ENCODE peak calls at places on chromosomes 1 and 21, in four cellular contexts. One of them, this sample, is unnamed. For H3K4me1 and H3K27me3, the result is how much of the 10 kb centered on the place peaks cover.

GRCh38 chr1:23483327-23484252 is at the start of gene ASAP3:
- DNase-seq in tibial nerve: peak
- DNase-seq in CD8-positive, alpha-beta memory T cell: peak
- DNase-seq in CD4-positive, alpha-beta memory T cell: peak
- DNase-seq in this sample: peak

GRCh38 chr1:185441608-185442007 is 124.6 kb upstream of the IVNS1ABP start:
- DNase-seq in tibial nerve: no peak
- DNase-seq in CD8-positive, alpha-beta memory T cell: no peak
- DNase-seq in CD4-positive, alpha-beta memory T cell: no peak
- DNase-seq in this sample: peak

GRCh38 chr1:53135735-53136114 is 6.7 kb downstream of the SLC1A7 start:
- DNase-seq in tibial nerve: peak
- DNase-seq in CD8-positive, alpha-beta memory T cell: no peak
- DNase-seq in CD4-positive, alpha-beta memory T cell: no peak
- DNase-seq in this sample: no peak

GRCh38 chr1:183655562-183656075 is 2.5 kb upstream of the APOBEC4 start:
- DNase-seq in tibial nerve: peak
- DNase-seq in CD8-positive, alpha-beta memory T cell: peak
- DNase-seq in CD4-positive, alpha-beta memory T cell: peak
- DNase-seq in this sample: peak

GRCh38 chr1:1232801-1233566 is 947 bp downstream of the B3GALT6 start:
- DNase-seq in tibial nerve: no peak
- DNase-seq in CD8-positive, alpha-beta memory T cell: no peak
- DNase-seq in CD4-positive, alpha-beta memory T cell: no peak
- DNase-seq in this sample: no peak

GRCh38 chr1:203368624-203369451 is 17.9 kb upstream of the FMOD start:
- DNase-seq in tibial nerve: peak
- DNase-seq in CD8-positive, alpha-beta memory T cell: no peak
- DNase-seq in CD4-positive, alpha-beta memory T cell: no peak
- DNase-seq in this sample: no peak

GRCh38 chr1:214422137-214422671 is 129.2 kb downstream of the PTPN14 start:
- DNase-seq in tibial nerve: no peak
- DNase-seq in CD8-positive, alpha-beta memory T cell: no peak
- DNase-seq in CD4-positive, alpha-beta memory T cell: no peak
- DNase-seq in this sample: no peak

GRCh38 chr1:194447635-194448034 is 1261.2 kb upstream of the B3GALT2 start:
- DNase-seq in tibial nerve: no peak
- DNase-seq in CD8-positive, alpha-beta memory T cell: no peak
- DNase-seq in CD4-positive, alpha-beta memory T cell: no peak
- DNase-seq in this sample: no peak

GRCh38 chr1:117118101-117118500 is 3.4 kb downstream of the TRIM45 start:
- DNase-seq in tibial nerve: no peak
- DNase-seq in CD8-positive, alpha-beta memory T cell: no peak
- DNase-seq in CD4-positive, alpha-beta memory T cell: no peak
- DNase-seq in this sample: no peak

GRCh38 chr1:176893625-176894352 is 270.7 kb downstream of the ASTN1 start:
- DNase-seq in tibial nerve: no peak
- DNase-seq in CD8-positive, alpha-beta memory T cell: no peak
- DNase-seq in CD4-positive, alpha-beta memory T cell: no peak
- DNase-seq in this sample: no peak

GRCh38 chr1:228957535-228957934 is 222.3 kb downstream of the RHOU start:
- DNase-seq in tibial nerve: no peak
- DNase-seq in CD8-positive, alpha-beta memory T cell: no peak
- DNase-seq in CD4-positive, alpha-beta memory T cell: no peak
- DNase-seq in this sample: no peak

GRCh38 chr1:6026095-6026809 is 19.4 kb upstream of the KCNAB2 start:
- DNase-seq in tibial nerve: peak
- DNase-seq in CD8-positive, alpha-beta memory T cell: peak
- DNase-seq in CD4-positive, alpha-beta memory T cell: peak
- DNase-seq in this sample: no peak

GRCh38 chr1:9280015-9280860 is 12.5 kb upstream of the SPSB1 start:
- DNase-seq in tibial nerve: no peak
- DNase-seq in CD8-positive, alpha-beta memory T cell: no peak
- DNase-seq in CD4-positive, alpha-beta memory T cell: no peak
- DNase-seq in this sample: no peak

GRCh38 chr1:159008744-159009188 is 941 bp upstream of the IFI16 start:
- DNase-seq in tibial nerve: no peak
- DNase-seq in CD8-positive, alpha-beta memory T cell: peak
- DNase-seq in CD4-positive, alpha-beta memory T cell: peak
- DNase-seq in this sample: no peak

GRCh38 chr1:167101754-167102153 is 7.9 kb downstream of the STYXL2 start:
- DNase-seq in tibial nerve: no peak
- DNase-seq in CD8-positive, alpha-beta memory T cell: no peak
- DNase-seq in CD4-positive, alpha-beta memory T cell: no peak
- DNase-seq in this sample: no peak

GRCh38 chr21:37366488-37367300 is at the start of gene DYRK1A:
- DNase-seq in tibial nerve: peak
- DNase-seq in CD8-positive, alpha-beta memory T cell: peak
- DNase-seq in CD4-positive, alpha-beta memory T cell: peak
- DNase-seq in this sample: peak

GRCh38 chr1:226665505-226666163 is 73.4 kb downstream of the ITPKB start:
- DNase-seq in tibial nerve: no peak
- DNase-seq in CD8-positive, alpha-beta memory T cell: no peak
- DNase-seq in CD4-positive, alpha-beta memory T cell: no peak
- DNase-seq in this sample: no peak
- H3K4me1 ChIP-seq in tibial nerve: half or more
- H3K4me1 ChIP-seq in CD8-positive, alpha-beta memory T cell: half or more
- H3K4me1 ChIP-seq in CD4-positive, alpha-beta memory T cell: under half
- H3K4me1 ChIP-seq in this sample: under half

GRCh38 chr1:84300501-84300900 is 1.0 kb upstream of the SAMD13 start:
- DNase-seq in tibial nerve: no peak
- DNase-seq in CD8-positive, alpha-beta memory T cell: no peak
- DNase-seq in CD4-positive, alpha-beta memory T cell: no peak
- DNase-seq in this sample: no peak
- H3K27me3 ChIP-seq in tibial nerve: under half
- H3K27me3 ChIP-seq in CD8-positive, alpha-beta memory T cell: under half
- H3K27me3 ChIP-seq in CD4-positive, alpha-beta memory T cell: under half
- H3K27me3 ChIP-seq in this sample: under half

DNA sequence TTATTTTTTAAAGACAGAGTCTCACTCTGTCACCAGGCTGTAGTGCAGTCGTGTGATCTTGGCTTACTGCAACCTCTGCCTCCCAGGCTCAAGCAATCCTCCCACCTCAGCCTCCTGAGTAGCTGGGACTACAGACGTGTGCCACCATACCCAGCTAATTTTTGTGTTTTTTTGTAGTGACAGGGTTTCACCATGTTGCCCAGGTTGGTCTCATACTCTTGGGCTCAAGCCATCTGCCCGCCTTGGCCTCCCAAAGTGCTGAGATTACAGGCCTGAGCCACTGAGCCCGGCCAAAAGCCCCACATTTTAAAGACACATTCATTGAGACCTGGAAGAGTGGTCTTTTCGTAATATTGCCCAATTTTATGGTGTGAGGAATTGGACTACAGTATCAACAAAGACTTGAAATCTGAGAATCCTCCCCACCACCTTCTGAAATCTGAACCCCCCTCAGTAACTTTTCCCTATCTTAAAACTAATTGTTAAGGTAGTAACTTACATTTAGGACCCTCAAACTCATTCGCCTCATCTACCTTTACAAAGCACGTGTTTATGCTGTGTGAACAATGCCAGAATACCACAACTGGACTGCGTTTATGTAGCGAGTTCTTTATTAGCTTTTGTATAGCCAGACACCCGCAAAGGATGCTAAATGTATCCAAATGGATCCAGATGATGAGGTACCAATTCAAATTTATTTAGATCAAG is 2.7 kb downstream of the ERRFI1 start:
- DNase-seq in tibial nerve: no peak
- DNase-seq in CD8-positive, alpha-beta memory T cell: no peak
- DNase-seq in CD4-positive, alpha-beta memory T cell: no peak
- DNase-seq in this sample: no peak
- H3K4me1 ChIP-seq in tibial nerve: under half
- H3K4me1 ChIP-seq in CD8-positive, alpha-beta memory T cell: under half
- H3K4me1 ChIP-seq in CD4-positive, alpha-beta memory T cell: under half
- H3K4me1 ChIP-seq in this sample: under half

GRCh38 chr1:37399205-37399604 is 75.2 kb upstream of the ZC3H12A start:
- DNase-seq in tibial nerve: no peak
- DNase-seq in CD8-positive, alpha-beta memory T cell: no peak
- DNase-seq in CD4-positive, alpha-beta memory T cell: no peak
- DNase-seq in this sample: no peak
- H3K27me3 ChIP-seq in tibial nerve: under half
- H3K27me3 ChIP-seq in CD8-positive, alpha-beta memory T cell: under half
- H3K27me3 ChIP-seq in CD4-positive, alpha-beta memory T cell: under half
- H3K27me3 ChIP-seq in this sample: under half